ENCODE peak calls at places on chromosomes 16 and 17, in eight cellular contexts. J, P, H, D, F, O, K and G are unnamed samples.
A peak's percentile ranks its signal among the peaks of the same experiment; 100 is the strongest.

GRCh38 chr16:59591480-59591879 is 857.4 kb upstream of the GOT2 start:
- DNase-seq in F (no peak), J (no peak), D (no peak), O (no peak), P (no peak), K (no peak), H (no peak), G (no peak)

GRCh38 chr17:62670202-62670821 is 42.8 kb downstream of the MRC2 start:
- DNase-seq in O (no peak), H (peak; percentile 42), D (no peak), J (no peak), K (no peak), P (peak; percentile 65), F (peak; percentile 58), G (no peak)

GRCh38 chr17:9021985-9022552 is 759 bp downstream of the NTN1 start:
- DNase-seq in F (peak; percentile 68), K (no peak), O (no peak), D (peak; percentile 54), P (peak; percentile 76), J (no peak), H (peak; percentile 80), G (no peak)

GRCh38 chr17:76438906-76439305 is 14.0 kb downstream of the UBE2O start:
- DNase-seq in P (no peak), O (no peak), D (no peak), J (no peak), H (no peak), F (no peak), K (no peak), G (no peak)

GRCh38 chr17:13306310-13306962 is 288.6 kb upstream of the ELAC2 start:
- DNase-seq in H (no peak), F (no peak), K (no peak), D (no peak), P (peak; percentile 75), J (no peak), O (no peak), G (no peak)

GRCh38 chr16:24838554-24839266 is 7.1 kb upstream of the SLC5A11 start:
- DNase-seq in D (no peak), J (no peak), P (no peak), O (no peak), K (no peak), H (peak; percentile 80), F (no peak), G (no peak)

GRCh38 chr16:6375471-6376075 is 957.1 kb upstream of the RBFOX1 start:
- DNase-seq in J (no peak), O (no peak), D (no peak), K (no peak), F (no peak), H (no peak), P (no peak), G (no peak)

GRCh38 chr17:82492647-82493516 is 26.6 kb upstream of the FOXK2 start:
- DNase-seq in D (no peak), P (no peak), J (no peak), H (no peak), O (no peak), K (no peak), F (no peak), G (no peak)

GRCh38 chr17:76442341-76443338 is 10.3 kb downstream of the UBE2O start:
- DNase-seq in D (no peak), J (no peak), P (no peak), K (no peak), O (no peak), F (no peak), H (no peak), G (no peak)

GRCh38 chr16:17828012-17828411 is 357.3 kb upstream of the XYLT1 start:
- DNase-seq in H (no peak), K (no peak), D (no peak), J (no peak), P (no peak), F (no peak), O (no peak), G (no peak)

GRCh38 chr17:65917560-65917959 is 274.4 kb downstream of the CEP112 start:
- DNase-seq in O (no peak), J (no peak), F (no peak), H (no peak), P (no peak), K (no peak), D (no peak), G (no peak)

GRCh38 chr16:27251561-27252205 is 16.9 kb downstream of the NSMCE1 start:
- DNase-seq in O (no peak), J (no peak), K (no peak), D (no peak), F (no peak), H (no peak), P (no peak), G (no peak)

GRCh38 chr17:74380959-74381808 is 13.9 kb downstream of the GPR142 start:
- DNase-seq in F (no peak), D (no peak), J (no peak), H (no peak), P (no peak), K (no peak), O (no peak), G (no peak)

GRCh38 chr17:31008374-31009035 is 37.7 kb downstream of the RNF135 start:
- DNase-seq in O (no peak), K (peak; percentile 80), H (peak; percentile 79), J (peak; percentile 42), P (peak; percentile 85), F (peak; percentile 73), D (peak; percentile 61), G (peak; percentile 92)

GRCh38 chr16:69820926-69821541 is 58.9 kb downstream of the WWP2 start:
- DNase-seq in J (no peak), D (no peak), O (no peak), K (no peak), H (peak; percentile 91), F (no peak), P (no peak), G (no peak)

GRCh38 chr16:30535777-30536190 is 1.1 kb upstream of the ZNF747 start:
- DNase-seq in K (peak; percentile 81), F (peak; percentile 90), P (peak; percentile 82), O (peak; percentile 52), H (peak; percentile 84), J (peak; percentile 53), D (peak; percentile 86), G (peak; percentile 91)

GRCh38 chr17:81481011-81481799 is 31.4 kb downstream of the ACTG1 start:
- DNase-seq in P (peak; percentile 87), O (peak; percentile 59), H (peak; percentile 84), D (peak; percentile 49), J (peak; percentile 44), F (peak; percentile 82), K (peak; percentile 83), G (no peak)
- H3K27ac ChIP-seq in P (no peak overlapping the region), O (no peak overlapping the region), H (no peak overlapping the region), D (no peak overlapping the region), J (no peak overlapping the region), F (no peak overlapping the region), K (no peak overlapping the region), G (no peak overlapping the region)

DNA sequence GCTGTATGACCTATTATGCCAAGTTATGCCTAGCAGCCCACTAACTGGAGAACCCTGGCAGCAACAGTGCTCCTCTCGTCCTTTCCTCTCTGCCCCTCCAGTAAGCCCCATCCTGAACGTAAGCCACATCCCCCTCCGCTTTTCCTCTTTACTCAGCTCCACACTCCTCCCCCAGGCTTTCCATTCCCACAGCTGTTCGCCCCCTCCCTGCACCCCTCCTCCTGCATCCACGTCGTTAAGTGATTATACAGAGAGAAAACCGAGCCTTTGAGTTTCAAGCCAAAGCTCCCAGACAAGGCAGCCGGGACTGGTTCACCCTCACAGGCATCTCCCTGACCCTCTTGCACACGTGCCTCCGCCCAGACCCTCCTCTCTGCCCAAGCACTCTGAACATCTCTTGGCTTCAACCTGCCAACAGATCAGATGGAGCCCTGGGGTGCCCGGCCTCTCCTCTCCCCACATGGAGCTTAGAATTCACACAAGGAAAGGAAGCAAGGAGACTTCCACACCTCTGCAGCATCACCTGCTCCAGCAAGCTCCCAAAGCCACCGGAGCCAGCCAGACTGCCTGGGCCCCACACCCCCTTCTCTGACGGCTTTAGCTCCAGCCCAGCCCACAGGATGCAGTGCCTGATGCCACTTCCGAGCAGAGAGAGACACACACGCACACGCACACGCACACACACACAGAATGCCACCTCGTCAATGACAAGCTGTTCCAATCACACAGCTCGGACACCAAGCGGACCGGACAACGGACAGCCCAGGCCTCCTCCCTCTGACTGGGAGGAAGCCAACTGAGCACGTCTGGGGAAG is 100.0 kb upstream of the CCL2 start:
- DNase-seq in P (peak; percentile 31), D (no peak), O (no peak), K (no peak), F (no peak), H (no peak), J (no peak), G (no peak)
- H3K27me3 ChIP-seq in P (peaks cover 47% of the 10 kb centered on the region), D (no peaks in the 10 kb centered on the region), O (peaks cover 53% of the 10 kb centered on the region), K (no peaks in the 10 kb centered on the region), F (peaks cover 28% of the 10 kb centered on the region), H (no peaks in the 10 kb centered on the region), J (peaks cover 6% of the 10 kb centered on the region), G (peaks cover 16% of the 10 kb centered on the region)

GRCh38 chr16:9409753-9410493 is 318.5 kb downstream of the HAPSTR1 start:
- DNase-seq in P (no peak), K (no peak), J (no peak), H (no peak), F (no peak), O (no peak), D (no peak), G (no peak)

GRCh38 chr16:9417898-9418297 is 326.5 kb downstream of the HAPSTR1 start:
- DNase-seq in O (no peak), F (no peak), K (no peak), P (no peak), H (no peak), D (no peak), J (no peak), G (no peak)

GRCh38 chr16:9412362-9413311 is 321.2 kb downstream of the HAPSTR1 start:
- DNase-seq in H (no peak), P (no peak), F (no peak), K (no peak), O (no peak), D (no peak), J (no peak), G (no peak)

GRCh38 chr16:9419161-9419560 is 327.7 kb downstream of the HAPSTR1 start:
- DNase-seq in H (no peak), K (no peak), J (no peak), O (no peak), P (no peak), D (no peak), F (no peak), G (no peak)

GRCh38 chr16:9415588-9415987 is 324.1 kb downstream of the HAPSTR1 start:
- DNase-seq in K (no peak), O (no peak), H (no peak), D (no peak), P (no peak), F (no peak), J (no peak), G (no peak)
- TF ChIP-seq CTCF in K (no peak), O (no peak), H (no peak), D (peak; percentile 17), P (no peak), F (no peak), J (no peak), G (no peak)

DNA sequence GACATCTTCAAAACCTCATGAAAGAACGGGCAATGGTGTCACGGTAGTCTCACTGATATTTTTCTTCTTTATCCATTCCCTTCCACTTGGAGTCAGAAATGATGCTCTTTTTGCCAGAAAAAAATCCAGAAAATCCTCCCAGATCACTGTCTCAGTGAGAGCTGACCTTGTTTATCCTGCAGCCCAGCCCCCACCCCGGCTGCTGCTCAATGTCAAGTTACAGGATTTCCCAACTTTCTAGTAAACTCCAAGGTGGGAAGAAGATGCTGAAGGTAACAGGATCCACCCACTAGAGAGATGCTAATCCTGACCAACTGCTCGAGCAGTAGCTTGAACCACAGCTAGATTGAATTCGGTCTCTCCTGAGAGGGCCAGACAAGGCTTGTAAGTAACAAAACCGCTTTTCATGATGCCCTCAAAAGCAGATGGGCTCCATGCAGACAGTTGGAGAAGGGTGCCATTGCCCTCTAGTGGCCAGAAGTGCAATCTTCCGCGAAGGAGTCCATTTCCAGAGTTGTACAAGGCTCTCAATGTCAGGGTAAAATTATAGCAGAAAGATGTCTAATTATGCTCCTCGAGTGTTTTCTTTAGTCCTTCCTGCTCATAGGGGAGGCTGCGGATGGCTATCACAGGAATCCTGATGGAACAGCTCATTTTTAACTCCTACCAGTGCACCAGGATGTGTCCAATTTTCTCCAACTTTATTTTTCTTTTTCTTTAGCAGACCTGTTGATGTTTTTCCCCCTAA is 4.0 kb downstream of the CDH11 start:
- DNase-seq in H (peak; percentile 83), P (peak; percentile 86), D (peak; percentile 34), J (peak; percentile 3), O (peak; percentile 63), F (peak; percentile 85), K (peak; percentile 58), G (no peak)
- H3K27ac ChIP-seq in H (peak overlapping the region; percentile 93), P (no peak overlapping the region), D (no peak overlapping the region), J (no peak overlapping the region), O (no peak overlapping the region), F (peak overlapping the region; percentile 93), K (peak overlapping the region; percentile 44), G (no peak overlapping the region)